ENCODE peak calls at places on chromosomes 3 and 15, in seven cellular contexts. M is K562, J is hepatocyte, Y is AG04450, T is small intestine, X is body of pancreas, O is A549. E is an unnamed sample.

GRCh38 chr15:38320181-38320580 is 67.5 kb downstream of the SPRED1 start:
- DNase-seq in J (no peak), O (no peak), Y (no peak), M (no peak), T (no peak), X (no peak), E (no peak)

GRCh38 chr3:191282262-191283215 is 46.7 kb upstream of the CCDC50 start:
- DNase-seq in X (no peak), M (no peak), T (no peak), Y (no peak), O (no peak), J (no peak), E (no peak)

GRCh38 chr3:110686691-110687090 is 384.9 kb upstream of the NECTIN3 start:
- DNase-seq in Y (no peak), J (no peak), O (no peak), M (no peak), X (no peak), T (no peak), E (no peak)

GRCh38 chr3:191085091-191085490 is 114.0 kb upstream of the OSTN start:
- DNase-seq in O (no peak), X (no peak), M (no peak), J (no peak), Y (no peak), T (no peak), E (no peak)

GRCh38 chr15:70633394-70633793 is 130.0 kb downstream of the UACA start:
- DNase-seq in Y (no peak), O (no peak), M (no peak), T (no peak), X (no peak), J (peak; percentile 46), E (no peak)

GRCh38 chr3:180018588-180018987 is 18.1 kb downstream of the PEX5L start:
- DNase-seq in Y (no peak), X (no peak), M (no peak), O (peak; percentile 7), J (no peak), T (no peak), E (no peak)

GRCh38 chr3:168239287-168239686 is 143.6 kb upstream of the GOLIM4 start:
- DNase-seq in M (no peak), Y (no peak), X (no peak), O (no peak), J (no peak), T (no peak), E (no peak)

GRCh38 chr3:136018876-136019275 is 53.3 kb downstream of the PPP2R3A start:
- DNase-seq in Y (no peak), T (no peak), J (no peak), O (no peak), M (no peak), X (no peak), E (no peak)

GRCh38 chr3:175149675-175150074 is 290.5 kb downstream of the NAALADL2 start:
- DNase-seq in O (no peak), J (peak; percentile 39), Y (no peak), X (peak; percentile 76), M (no peak), T (peak; percentile 68), E (peak; percentile 68)

GRCh38 chr3:171791695-171792082 is 18.6 kb downstream of the PLD1 start:
- DNase-seq in J (no peak), M (no peak), Y (no peak), O (no peak), T (no peak), X (no peak), E (no peak)

GRCh38 chr3:172249039-172249438 is 199.2 kb downstream of the GHSR start:
- DNase-seq in J (no peak), X (no peak), T (no peak), O (no peak), M (no peak), Y (no peak), E (no peak)

GRCh38 chr3:40317061-40317676 is 7.7 kb downstream of the EIF1B start:
- DNase-seq in J (peak; percentile 84), Y (peak; percentile 37), X (peak; percentile 50), O (peak; percentile 58), M (peak; percentile 68), T (peak; percentile 58), E (peak; percentile 27)

GRCh38 chr15:86444527-86444926 is 364.9 kb downstream of the AGBL1 start:
- DNase-seq in Y (no peak), X (no peak), J (peak; percentile 41), T (no peak), O (no peak), M (no peak), E (no peak)

GRCh38 chr3:52395503-52395865 is 49.4 kb downstream of the SEMA3G start:
- DNase-seq in T (no peak), O (no peak), X (no peak), M (no peak), Y (no peak), J (no peak), E (no peak)

GRCh38 chr3:153783106-153783505 is 338.1 kb upstream of the ARHGEF26 start:
- DNase-seq in T (no peak), O (no peak), J (peak; percentile 59), Y (no peak), X (no peak), M (no peak), E (no peak)

GRCh38 chr3:25427155-25428002 is 684 bp upstream of the RARB start:
- DNase-seq in J (peak; percentile 40), T (no peak), X (no peak), O (peak; percentile 83), M (no peak), Y (no peak), E (no peak)

GRCh38 chr3:136919799-136920580 is 37.8 kb upstream of the IL20RB start:
- DNase-seq in J (no peak), O (no peak), Y (no peak), M (no peak), T (peak; percentile 52), X (no peak), E (no peak)

GRCh38 chr3:134622803-134623365 is 27.9 kb downstream of the KY start:
- DNase-seq in M (no peak), J (no peak), X (no peak), T (peak; percentile 51), O (no peak), Y (no peak), E (no peak)

GRCh38 chr3:159804726-159805410 is 183.8 kb upstream of the IL12A start:
- DNase-seq in T (peak; percentile 79), J (peak; percentile 91), M (peak; percentile 50), X (peak; percentile 68), Y (peak; percentile 74), O (peak; percentile 88), E (peak; percentile 73)

GRCh38 chr15:77039217-77039533 is 31.7 kb downstream of the TSPAN3 start:
- DNase-seq in X (no peak), Y (no peak), O (no peak), M (no peak), T (no peak), J (no peak), E (no peak)

GRCh38 chr3:46906471-46907058 is 29.0 kb downstream of the PTH1R start:
- DNase-seq in X (peak; percentile 4), M (no peak), J (no peak), Y (no peak), T (no peak), O (no peak), E (no peak)

DNA sequence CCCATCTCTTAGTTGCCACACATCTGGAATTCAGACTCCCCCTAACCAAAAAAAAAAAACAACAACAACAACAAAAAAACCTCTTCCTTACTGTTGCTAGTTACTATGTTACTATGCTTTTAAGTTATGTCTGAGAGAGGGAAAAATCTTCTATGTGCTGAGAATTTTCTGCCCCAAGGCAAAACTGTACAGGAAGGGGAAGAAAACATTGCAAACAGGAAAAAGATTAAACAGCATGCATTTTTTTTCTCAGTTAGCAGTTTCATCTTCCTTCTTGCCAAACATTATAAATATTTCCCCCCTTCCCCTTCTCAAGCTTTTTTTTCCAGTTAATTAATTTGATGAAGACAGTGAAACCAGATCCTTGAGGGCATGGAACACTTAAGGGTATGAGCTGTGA is 1.1 kb upstream of the CD200R1 start:
- DNase-seq in Y (no peak), O (no peak), M (no peak), T (no peak), J (no peak), X (no peak), E (no peak)
- H3K27ac ChIP-seq in Y (no peak overlapping the region), O (no peak overlapping the region), M (no peak overlapping the region), T (peak overlapping the region; percentile 4), J (no peak overlapping the region), X (no peak overlapping the region), E (no peak overlapping the region)

GRCh38 chr15:99514306-99514705 is 51.5 kb upstream of the MEF2A start:
- DNase-seq in Y (no peak), J (no peak), T (no peak), X (no peak), O (no peak), M (no peak), E (no peak)
- H3K27ac ChIP-seq in Y (no peak overlapping the region), J (no peak overlapping the region), T (no peak overlapping the region), X (no peak overlapping the region), O (no peak overlapping the region), M (no peak overlapping the region), E (no peak overlapping the region)

DNA sequence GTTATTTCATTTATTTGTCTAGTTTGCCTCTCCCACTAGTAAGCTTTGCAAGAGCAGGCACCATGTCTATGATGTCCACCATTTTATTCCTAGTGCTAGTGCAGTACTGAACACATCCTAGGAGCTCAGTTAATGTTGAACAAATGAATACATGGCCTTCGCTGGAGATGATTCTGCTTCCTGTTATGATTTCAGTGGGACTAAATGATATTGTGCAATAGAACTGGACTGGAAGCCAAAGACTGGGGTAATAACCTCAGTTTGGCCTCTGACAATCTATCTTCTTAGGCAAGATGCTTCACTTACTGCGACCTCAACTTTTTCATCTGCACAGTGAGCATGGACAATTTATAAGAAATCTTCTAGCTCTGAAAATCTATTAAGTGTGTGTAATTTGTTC is 191.3 kb downstream of the ADAMTSL3 start:
- DNase-seq in O (no peak), J (peak; percentile 23), Y (peak; percentile 75), T (no peak), X (no peak), M (no peak), E (no peak)
- H3K27ac ChIP-seq in O (no peak overlapping the region), J (peak overlapping the region; percentile 86), Y (peak overlapping the region; percentile 68), T (peak overlapping the region; percentile 59), X (no peak overlapping the region), M (no peak overlapping the region), E (peak overlapping the region; percentile 57)

DNA sequence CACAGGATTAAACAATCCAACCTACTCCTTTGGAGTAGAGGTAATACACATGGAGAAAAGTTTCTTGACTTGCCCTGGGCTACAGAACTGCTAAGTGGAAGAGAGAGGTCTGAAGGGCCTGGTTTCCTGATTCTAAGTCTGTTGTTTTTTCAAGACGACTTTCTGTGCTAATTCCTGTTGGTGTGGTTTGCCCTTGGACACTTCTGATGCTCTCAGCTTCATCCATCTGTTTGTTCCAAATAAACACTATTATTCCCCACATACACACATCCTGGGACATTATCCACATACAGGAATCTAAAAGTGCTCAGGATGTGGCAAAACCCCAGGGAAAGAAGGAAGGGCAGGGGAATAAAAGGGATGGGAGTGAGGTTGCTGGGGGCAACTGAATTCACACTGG is 393.5 kb upstream of the TBL1XR1 start:
- DNase-seq in T (no peak), X (no peak), J (no peak), M (no peak), O (no peak), Y (no peak), E (no peak)
- H3K27ac ChIP-seq in T (peak overlapping the region; percentile 11), X (peak overlapping the region; percentile 74), J (peak overlapping the region; percentile 77), M (no peak overlapping the region), O (peak overlapping the region; percentile 86), Y (peak overlapping the region; percentile 48), E (no peak overlapping the region)

E was measured in transverse colon.